ENCODE peak calls at places on chromosomes 3 and 15, in nine cellular contexts. D is hepatocyte, N is K562, A is neuronal stem cell, Q is mammary epithelial cell, C is IMR-90, O is astrocyte, J is HCT116, K is PC-9. L is an unnamed sample. For H3K4me1, the result is how much of the 10 kb centered on the place peaks cover.

GRCh38 chr3:178277605-178278004 is 258.6 kb upstream of the KCNMB2 start:
- DNase-seq in C (no peak), N (no peak), O (peak), D (no peak), A (no peak), K (no peak), Q (peak), J (no peak), L (no peak)

GRCh38 chr3:4426782-4427344 is 40.2 kb downstream of the SUMF1 start:
- DNase-seq in D (peak), A (no peak), O (peak), K (peak), C (peak), Q (peak), N (no peak), J (peak), L (no peak)

GRCh38 chr15:77571741-77572140 is 61.0 kb downstream of the LINGO1 start:
- DNase-seq in N (no peak), Q (no peak), C (no peak), A (no peak), J (no peak), K (no peak), D (no peak), O (no peak), L (no peak)

GRCh38 chr15:41585140-41586047 is 26.4 kb downstream of the TYRO3 start:
- DNase-seq in C (peak), D (peak), J (no peak), Q (peak), A (no peak), K (peak), N (no peak), O (peak), L (no peak)

GRCh38 chr3:106611841-106612240 is 743.0 kb upstream of the CBLB start:
- DNase-seq in A (no peak), Q (no peak), N (no peak), J (no peak), O (no peak), D (no peak), K (no peak), C (no peak), L (no peak)

GRCh38 chr15:33292718-33293307 is 18.0 kb upstream of the RYR3 start:
- DNase-seq in A (peak), J (peak), N (peak), O (peak), C (peak), K (peak), Q (peak), D (peak), L (peak)

GRCh38 chr3:86990171-86990733 is 697 bp downstream of the VGLL3 start:
- DNase-seq in J (no peak), D (peak), O (no peak), Q (peak), N (no peak), K (peak), A (no peak), C (peak), L (peak)

GRCh38 chr3:48716508-48716981 is 476 bp downstream of the IP6K2 start:
- DNase-seq in A (no peak), Q (no peak), D (no peak), N (peak), K (no peak), C (no peak), J (no peak), O (no peak), L (peak)

GRCh38 chr3:65875395-65876027 is 163.2 kb downstream of the MAGI1 start:
- DNase-seq in J (no peak), Q (no peak), O (no peak), N (no peak), A (no peak), D (no peak), C (no peak), K (no peak), L (no peak)

GRCh38 chr3:157061271-157061670 is 98.7 kb downstream of the CCNL1 start:
- DNase-seq in N (no peak), Q (no peak), J (no peak), K (no peak), A (no peak), C (no peak), O (no peak), D (no peak), L (no peak)

DNA sequence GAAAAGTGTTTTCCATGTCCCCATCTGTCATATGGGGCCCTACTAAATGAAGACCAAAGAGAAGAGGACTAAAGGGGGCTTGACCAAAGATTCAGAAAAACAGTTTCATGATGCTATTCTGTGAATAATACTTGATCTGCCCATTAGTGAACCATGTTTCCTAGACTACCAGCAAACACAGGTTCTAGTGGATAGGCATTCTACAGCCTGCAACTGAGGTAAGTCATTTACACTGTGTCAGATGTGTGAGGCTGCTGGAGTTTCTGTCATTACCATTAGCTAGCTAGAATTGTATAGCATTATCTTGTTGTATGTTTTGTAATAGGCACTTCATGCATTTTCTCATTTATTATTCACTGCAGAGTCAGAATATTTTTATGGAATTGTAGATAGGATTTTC is 6.6 kb downstream of the GPR171 start:
- DNase-seq in D (no peak), A (no peak), O (no peak), K (no peak), N (no peak), J (no peak), C (no peak), Q (no peak), L (no peak)
- H3K4me1 ChIP-seq in D (under half), A (under half), O (under half), K (under half), N (under half), J (under half), C (under half), Q (under half), L (under half)

GRCh38 chr3:191968299-191968698 is 507.3 kb downstream of the PYDC2 start:
- DNase-seq in D (no peak), A (no peak), Q (no peak), O (no peak), C (no peak), K (no peak), N (no peak), J (no peak), L (no peak)

GRCh38 chr3:191963182-191963581 is 502.2 kb downstream of the PYDC2 start:
- DNase-seq in K (no peak), A (peak), O (peak), J (no peak), C (no peak), N (no peak), Q (peak), D (no peak), L (no peak)

GRCh38 chr3:191961529-191961928 is 500.6 kb downstream of the PYDC2 start:
- DNase-seq in K (no peak), Q (no peak), J (no peak), D (no peak), C (no peak), N (no peak), A (no peak), O (no peak), L (no peak)

GRCh38 chr3:191962324-191962723 is 501.4 kb downstream of the PYDC2 start:
- DNase-seq in D (no peak), O (no peak), C (no peak), J (no peak), A (no peak), N (no peak), K (no peak), Q (no peak), L (no peak)

DNA sequence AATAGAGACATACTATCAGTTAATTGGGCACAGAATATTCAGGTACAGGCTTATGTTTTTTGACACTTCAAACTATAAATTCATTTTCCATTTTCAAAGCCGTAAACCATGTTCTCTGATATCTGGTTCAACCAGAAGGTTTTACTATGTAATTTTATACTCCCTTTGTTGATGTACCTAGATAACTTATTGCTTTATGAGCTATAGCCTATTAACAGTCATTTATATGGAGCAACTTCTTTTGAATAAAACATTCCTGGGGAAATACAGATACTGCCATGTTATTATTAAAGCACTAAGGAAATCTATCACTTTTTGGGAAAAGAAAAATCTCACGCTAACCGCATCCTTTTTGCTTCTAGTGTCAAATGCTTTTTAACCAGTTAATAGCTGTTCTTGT is 505.6 kb downstream of the PYDC2 start:
- DNase-seq in A (no peak), Q (no peak), J (no peak), O (no peak), N (no peak), D (no peak), C (no peak), K (no peak), L (no peak)
- H2AFZ ChIP-seq in A (no peak), Q (no peak), J (no peak), O (no peak), N (no peak), D (no peak), C (no peak), K (no peak), L (no peak)

GRCh38 chr3:126555795-126556636 is 2.7 kb downstream of the C3orf22 start:
- DNase-seq in O (no peak), A (no peak), C (no peak), K (no peak), N (no peak), Q (no peak), D (no peak), J (no peak), L (no peak)
- H3K4me1 ChIP-seq in O (under half), A (under half), C (under half), K (under half), N (under half), Q (under half), D (under half), J (under half), L (under half)

GRCh38 chr15:96334017-96334704 is 3.7 kb downstream of the NR2F2 start:
- DNase-seq in K (no peak), Q (no peak), N (no peak), A (peak), C (no peak), O (peak), D (no peak), J (no peak), L (no peak)
- H2AFZ ChIP-seq in K (no peak), Q (no peak), N (no peak), A (no peak), C (peak), O (no peak), D (no peak), J (no peak), L (no peak)

GRCh38 chr3:50263443-50264388 is 5.2 kb upstream of the SEMA3B start:
- DNase-seq in C (no peak), O (no peak), N (no peak), K (no peak), Q (no peak), A (no peak), D (no peak), J (no peak), L (no peak)
- H3K4me1 ChIP-seq in C (half or more), O (under half), N (half or more), K (under half), Q (under half), A (half or more), D (half or more), J (half or more), L (under half)

DNA sequence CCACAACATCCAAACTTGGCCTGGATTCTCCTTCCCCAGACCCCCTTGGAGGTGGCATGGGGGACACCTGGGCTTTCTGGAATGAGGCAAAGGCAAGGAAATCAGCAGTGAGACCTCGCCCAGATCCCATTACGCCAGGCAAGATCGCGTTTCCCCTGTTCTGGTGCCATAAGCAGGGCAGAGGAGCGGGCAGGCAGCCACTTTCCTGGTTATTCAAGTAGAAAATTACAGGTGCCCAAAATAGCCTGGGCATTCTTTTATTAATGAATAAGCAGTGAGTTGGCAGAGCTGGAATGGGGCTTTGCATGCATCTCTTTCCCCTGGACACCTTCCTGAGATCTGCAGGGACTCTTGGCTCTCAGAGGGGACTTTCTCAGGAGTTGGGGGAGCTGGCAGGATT is 31.5 kb upstream of the FAM107A start:
- DNase-seq in K (peak), Q (peak), A (no peak), D (no peak), N (no peak), J (no peak), O (no peak), C (no peak), L (no peak)
- H2AFZ ChIP-seq in K (peak), Q (no peak), A (no peak), D (no peak), N (no peak), J (no peak), O (no peak), C (no peak), L (no peak)

GRCh38 chr3:18237251-18238005 is 187.7 kb downstream of the SATB1 start:
- DNase-seq in A (no peak), Q (peak), D (no peak), K (no peak), N (no peak), C (peak), O (peak), J (peak), L (no peak)
- H3K4me1 ChIP-seq in A (under half), Q (half or more), D (under half), K (under half), N (under half), C (under half), O (under half), J (under half), L (under half)

GRCh38 chr3:55729546-55729945 is 242.4 kb upstream of the WNT5A start:
- DNase-seq in O (no peak), A (no peak), D (no peak), N (no peak), Q (no peak), K (no peak), J (no peak), C (no peak), L (no peak)
- H2AFZ ChIP-seq in O (no peak), A (no peak), D (no peak), N (no peak), Q (no peak), K (no peak), J (no peak), C (no peak), L (no peak)

GRCh38 chr3:177150218-177150916 is 46.9 kb downstream of the TBL1XR1 start:
- DNase-seq in D (no peak), O (peak), K (no peak), C (no peak), A (no peak), N (no peak), Q (no peak), J (no peak), L (no peak)
- H3K4me1 ChIP-seq in D (under half), O (under half), K (under half), C (under half), A (under half), N (under half), Q (under half), J (under half), L (half or more)